ENCODE peak calls at places on chromosomes 6 and 20, in five cellular contexts. B is fibroblast of lung; M is neural crest cell; E is activated B cell treated with CpG ODN at 0.5 μM for 24 hours; H is CD8-positive, alpha-beta T cell. A is an unnamed sample.

GRCh38 chr6:55898342-55898741 is 23.0 kb upstream of the BMP5 start:
- DNase-seq in B (no peak), M (no peak), E (no peak), H (no peak), A (no peak)

GRCh38 chr6:105359419-105360366 is 43.2 kb downstream of the PREP start:
- DNase-seq in B (peak; percentile 91), M (no peak), E (no peak), H (no peak), A (no peak)

GRCh38 chr6:148928811-148929210 is 182.0 kb downstream of the UST start:
- DNase-seq in B (no peak), M (no peak), E (no peak), H (no peak), A (no peak)

GRCh38 chr20:32626407-32626806 is 41.3 kb upstream of the NOL4L start:
- DNase-seq in B (no peak), M (no peak), E (no peak), H (no peak), A (no peak)

GRCh38 chr20:39871013-39871412 is 818.0 kb downstream of the MAFB start:
- DNase-seq in B (no peak), M (no peak), E (no peak), H (no peak), A (no peak)

GRCh38 chr6:149060985-149061760 is 256.3 kb upstream of the TAB2 start:
- DNase-seq in B (peak; percentile 80), M (no peak), E (no peak), H (no peak), A (no peak)

GRCh38 chr20:50313223-50313820 is 122.7 kb downstream of the CEBPB start:
- DNase-seq in B (peak; percentile 36), M (no peak), E (no peak), H (no peak), A (no peak)

GRCh38 chr20:3814928-3815495 is 5.3 kb upstream of the AP5S1 start:
- DNase-seq in B (no peak), M (no peak), E (no peak), H (no peak), A (peak; percentile 40)

GRCh38 chr20:49207071-49207470 is 12.1 kb upstream of the DDX27 start:
- DNase-seq in B (no peak), M (no peak), E (no peak), H (no peak), A (no peak)

GRCh38 chr20:32157611-32158010 is 48.1 kb downstream of the TM9SF4 start:
- DNase-seq in B (no peak), M (no peak), E (no peak), H (no peak), A (no peak)

DNA sequence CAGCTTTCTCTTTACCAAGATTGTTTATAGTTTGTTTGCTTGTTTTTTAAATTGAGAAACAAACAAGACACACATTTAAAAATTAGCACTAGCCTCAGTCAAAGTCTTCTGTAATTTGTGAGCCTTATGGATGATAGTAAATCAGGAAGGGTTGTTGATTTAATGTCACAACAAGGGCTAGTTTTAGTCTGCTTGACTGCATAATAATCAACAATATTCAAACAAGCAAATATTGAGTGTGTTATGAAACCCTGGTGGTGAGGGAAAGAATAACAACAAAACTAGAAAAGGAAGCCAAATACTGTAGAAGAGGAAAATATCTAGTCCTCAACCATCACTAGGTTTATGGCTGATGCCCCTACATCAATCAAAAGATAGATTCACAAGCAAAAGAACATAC is 228.6 kb downstream of the TBC1D7 start:
- DNase-seq in B (no peak), M (no peak), E (no peak), H (no peak), A (no peak)
- TF ChIP-seq CTCF in B (no peak), M (peak; percentile 53), E (no peak), H (no peak), A (peak; percentile 56)

GRCh38 chr6:33418690-33419291 is 884 bp upstream of the CUTA start:
- DNase-seq in B (no peak), M (no peak), E (no peak), H (no peak), A (peak; percentile 26)
- TF ChIP-seq CTCF in B (no peak), M (no peak), E (no peak), H (no peak), A (no peak)

GRCh38 chr20:33686008-33686983 is at the start of gene E2F1:
- DNase-seq in B (peak; percentile 82), M (peak; percentile 100), E (peak; percentile 95), H (peak; percentile 92), A (peak; percentile 91)
- TF ChIP-seq CTCF in B (peak; percentile 21), M (peak; percentile 56), E (no peak), H (no peak), A (peak; percentile 26)

DNA sequence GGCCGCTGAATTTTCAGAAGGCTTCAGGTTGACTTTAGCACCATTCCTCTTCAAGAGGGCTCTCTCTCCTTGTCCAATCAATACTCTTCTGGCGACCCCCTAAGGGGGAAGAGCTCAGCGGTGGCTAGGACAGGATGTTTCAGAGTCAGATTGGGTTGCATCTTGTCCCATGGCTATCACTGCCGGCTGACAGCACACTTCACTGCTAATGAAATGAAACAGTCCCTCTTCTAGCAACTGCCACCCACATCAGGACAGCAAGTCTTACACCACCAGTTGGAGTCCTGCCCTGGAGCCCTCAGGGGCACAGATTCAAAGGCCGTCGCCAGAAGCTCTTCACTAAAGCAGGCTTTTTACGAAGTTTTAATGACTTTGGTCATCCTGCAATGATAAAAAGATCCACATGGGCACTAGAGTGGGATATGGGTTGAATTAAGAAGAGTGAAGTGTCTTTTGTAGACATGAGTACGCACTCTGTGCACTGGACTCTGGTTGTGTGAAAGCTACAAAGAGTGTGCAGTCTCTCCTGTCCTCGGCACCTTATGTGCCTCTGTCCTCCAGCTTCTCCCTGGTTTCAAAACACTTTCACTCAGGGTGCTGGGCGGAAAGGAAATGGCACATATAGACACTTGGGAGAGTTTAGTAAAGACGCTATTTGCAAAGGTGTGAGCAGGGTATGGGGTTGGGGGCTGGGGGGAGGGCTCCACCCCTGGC is 66.1 kb upstream of the SLC22A16 start:
- DNase-seq in B (no peak), M (no peak), E (no peak), H (no peak), A (no peak)
- TF ChIP-seq CTCF in B (no peak), M (no peak), E (no peak), H (no peak), A (no peak)

GRCh38 chr20:11271319-11271718 is 597.5 kb upstream of the JAG1 start:
- DNase-seq in B (no peak), M (no peak), E (no peak), H (no peak), A (no peak)
- TF ChIP-seq CTCF in B (no peak), M (peak; percentile 46), E (no peak), H (no peak), A (no peak)

GRCh38 chr6:165249808-165250207 is 59.6 kb downstream of the C6orf118 start:
- DNase-seq in B (no peak), M (no peak), E (no peak), H (no peak), A (no peak)

GRCh38 chr6:165244524-165245247 is 64.7 kb downstream of the C6orf118 start:
- DNase-seq in B (no peak), M (no peak), E (no peak), H (no peak), A (no peak)

GRCh38 chr6:165245716-165246115 is 63.7 kb downstream of the C6orf118 start:
- DNase-seq in B (no peak), M (no peak), E (no peak), H (no peak), A (no peak)

GRCh38 chr6:165243801-165244200 is 65.6 kb downstream of the C6orf118 start:
- DNase-seq in B (no peak), M (no peak), E (no peak), H (no peak), A (no peak)

GRCh38 chr6:165245287-165245686 is 64.1 kb downstream of the C6orf118 start:
- DNase-seq in B (no peak), M (no peak), E (no peak), H (no peak), A (no peak)
- TF ChIP-seq CTCF in B (no peak), M (peak; percentile 71), E (no peak), H (no peak), A (no peak)

GRCh38 chr20:46482864-46483263 is 30.5 kb downstream of the ZNF334 start:
- DNase-seq in B (no peak), M (no peak), E (no peak), H (no peak), A (no peak)

DNA sequence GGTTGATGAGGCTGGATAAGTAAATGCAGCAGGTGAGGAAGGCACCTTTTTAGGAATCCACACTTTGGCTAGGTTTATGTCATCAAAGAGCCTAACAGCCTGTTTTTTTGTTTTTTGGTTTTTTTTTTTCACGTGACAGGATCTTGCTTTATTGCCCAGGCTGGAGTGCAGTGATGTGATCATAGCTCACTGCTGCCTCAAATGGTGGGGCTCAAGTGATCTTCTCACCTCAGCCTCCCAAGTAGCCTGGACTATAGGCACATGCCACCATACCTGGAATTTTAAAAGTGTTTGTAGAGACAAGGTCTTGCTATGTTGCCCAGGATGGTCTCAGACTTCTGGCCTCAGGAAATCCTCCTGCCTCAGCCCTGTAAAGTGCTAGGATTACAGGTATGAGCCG is 36.1 kb downstream of the ZNF334 start:
- DNase-seq in B (no peak), M (no peak), E (no peak), H (no peak), A (no peak)
- TF ChIP-seq CTCF in B (no peak), M (no peak), E (no peak), H (no peak), A (no peak)

A was measured in CD14-positive monocyte.